ENCODE peak calls at places on chromosomes 5 and 9, in eight cellular contexts. P is activated CD4-positive, alpha-beta T cell treated with anti-CD3 and anti-CD28 coated beads, Interleukin-2, amount 50 U/mL, for 48 hours; I is H9; J is right cardiac atrium; H is pancreas; A is colonic mucosa; M is ELF-1; U is smooth muscle cell of the brain vasculature. R is an unnamed sample.

GRCh38 chr5:20276061-20276958 is 288.3 kb upstream of the CDH18 start:
- DNase-seq in P (no peak), I (peak; percentile 25), J (no peak), H (no peak), A (no peak), M (peak; percentile 3), U (no peak), R (no peak)

GRCh38 chr5:176319827-176320554 is 41.6 kb downstream of the KIAA1191 start:
- DNase-seq in P (no peak), I (no peak), J (no peak), H (no peak), A (no peak), M (no peak), U (no peak), R (no peak)

GRCh38 chr9:134415026-134415425 is 88.8 kb downstream of the RXRA start:
- DNase-seq in P (no peak), I (no peak), J (no peak), H (no peak), A (no peak), M (no peak), U (no peak), R (no peak)

GRCh38 chr5:77853353-77853907 is 77.3 kb upstream of the TBCA start:
- DNase-seq in P (no peak), I (no peak), J (no peak), H (no peak), A (no peak), M (no peak), U (no peak), R (no peak)

GRCh38 chr9:25700430-25700829 is 22.2 kb upstream of the TUSC1 start:
- DNase-seq in P (no peak), I (no peak), J (no peak), H (no peak), A (no peak), M (no peak), U (no peak), R (no peak)

GRCh38 chr5:59079622-59080620 is 497.0 kb downstream of the RAB3C start:
- DNase-seq in P (no peak), I (no peak), J (no peak), H (no peak), A (no peak), M (peak; percentile 15), U (peak; percentile 28), R (no peak)

GRCh38 chr9:4258321-4259093 is 41.4 kb downstream of the GLIS3 start:
- DNase-seq in P (no peak), I (no peak), J (no peak), H (no peak), A (no peak), M (no peak), U (no peak), R (no peak)

GRCh38 chr5:38866362-38867070 is 20.7 kb downstream of the OSMR start:
- DNase-seq in P (no peak), I (no peak), J (no peak), H (no peak), A (no peak), M (no peak), U (no peak), R (no peak)

GRCh38 chr5:119088438-119088837 is 17.6 kb downstream of the DMXL1 start:
- DNase-seq in P (no peak), I (no peak), J (no peak), H (no peak), A (no peak), M (no peak), U (peak; percentile 45), R (no peak)

GRCh38 chr5:366541-367357 is 45.2 kb downstream of the AHRR start:
- DNase-seq in P (no peak), I (no peak), J (no peak), H (no peak), A (no peak), M (no peak), U (no peak), R (no peak)